ENCODE peak calls at places on chromosomes 4 and X, in ten cellular contexts. R, M, Z, Q, D, G, J, F, B and U are unnamed samples.

GRCh38 chrX:103734125-103734760 is 23.5 kb downstream of the TMEM31 start:
- DNase-seq in G (no peak), D (no peak), Z (no peak), F (no peak), B (no peak), R (peak), Q (no peak), J (no peak), M (no peak), U (peak)

GRCh38 chrX:44343412-44343942 is at the start of gene EFHC2:
- DNase-seq in F (peak), Z (peak), G (peak), Q (peak), M (peak), J (peak), D (peak), R (peak), B (no peak), U (no peak)

GRCh38 chr4:121182296-121182695 is 18.2 kb upstream of the TNIP3 start:
- DNase-seq in G (no peak), Z (no peak), F (no peak), R (peak), J (no peak), B (no peak), D (peak), Q (no peak), M (no peak), U (peak)

GRCh38 chr4:168740686-168741085 is 243.8 kb downstream of the PALLD start:
- DNase-seq in G (no peak), Q (no peak), M (no peak), B (no peak), R (no peak), Z (no peak), J (no peak), F (no peak), D (no peak), U (no peak)

GRCh38 chr4:154084864-154085263 is 296.0 kb upstream of the SFRP2 start:
- DNase-seq in F (no peak), D (no peak), G (no peak), Q (no peak), M (no peak), J (no peak), R (no peak), Z (no peak), B (no peak), U (no peak)

GRCh38 chr4:188107931-188108843 is 1.2 kb downstream of the TRIML2 start:
- DNase-seq in J (no peak), R (peak), M (no peak), G (no peak), Q (no peak), Z (no peak), B (no peak), F (peak), D (no peak), U (peak)

GRCh38 chr4:140112576-140112975 is 41.4 kb downstream of the MAML3 start:
- DNase-seq in M (no peak), D (no peak), R (peak), Q (no peak), G (no peak), B (no peak), J (no peak), Z (no peak), F (no peak), U (no peak)

GRCh38 chr4:23789765-23790164 is 100.1 kb downstream of the PPARGC1A start:
- DNase-seq in Z (no peak), B (peak), Q (peak), F (no peak), D (peak), R (peak), J (no peak), M (no peak), G (peak), U (peak)

GRCh38 chr4:183989471-183989870 is 84.4 kb downstream of the STOX2 start:
- DNase-seq in D (no peak), Z (no peak), M (no peak), F (no peak), R (peak), J (no peak), G (no peak), B (no peak), Q (no peak), U (peak)

GRCh38 chr4:122963222-122963621 is 40.8 kb upstream of the NUDT6 start:
- DNase-seq in M (no peak), D (no peak), Q (no peak), J (no peak), Z (no peak), R (peak), F (no peak), G (no peak), B (no peak), U (peak)

GRCh38 chr4:15525080-15525479 is 55.4 kb downstream of the CC2D2A start:
- DNase-seq in D (no peak), J (no peak), Z (no peak), F (no peak), B (no peak), M (no peak), Q (no peak), R (no peak), G (no peak), U (no peak)

GRCh38 chrX:153805436-153805835 is 11.0 kb downstream of the SSR4 start:
- DNase-seq in M (no peak), R (no peak), J (no peak), Q (no peak), F (no peak), Z (no peak), G (no peak), D (no peak), B (no peak), U (no peak)

GRCh38 chr4:82429728-82430192 is 502 bp downstream of the HNRNPDL start:
- DNase-seq in G (no peak), R (no peak), D (no peak), M (no peak), Z (no peak), J (peak), F (no peak), Q (peak), B (peak), U (no peak)

GRCh38 chrX:15946783-15947550 is 92.4 kb upstream of the AP1S2 start:
- DNase-seq in M (no peak), B (no peak), R (peak), Z (no peak), D (no peak), Q (no peak), G (no peak), F (peak), J (no peak), U (peak)

GRCh38 chr4:33060873-33061542 is 2340.8 kb downstream of the PCDH7 start:
- DNase-seq in D (no peak), B (peak), F (peak), G (no peak), M (peak), Z (no peak), J (no peak), R (peak), Q (no peak), U (peak)

GRCh38 chr4:115850799-115851509 is 737.5 kb upstream of the NDST4 start:
- DNase-seq in M (no peak), J (peak), Z (no peak), B (no peak), D (no peak), G (no peak), Q (no peak), F (no peak), R (no peak), U (no peak)

GRCh38 chr4:159374749-159375535 is 272.1 kb downstream of the RAPGEF2 start:
- DNase-seq in Z (no peak), F (no peak), M (no peak), D (no peak), R (peak), B (no peak), G (no peak), J (no peak), Q (no peak), U (peak)

GRCh38 chr4:72507167-72507566 is 61.9 kb downstream of the ADAMTS3 start:
- DNase-seq in J (no peak), Z (no peak), G (no peak), R (no peak), Q (no peak), M (no peak), D (no peak), B (no peak), F (no peak), U (no peak)

GRCh38 chrX:100593142-100593541 is 8.4 kb downstream of the TNMD start:
- DNase-seq in J (no peak), D (no peak), B (no peak), R (no peak), M (no peak), Q (no peak), F (no peak), Z (no peak), G (no peak), U (peak)

GRCh38 chr4:7362341-7362740 is 72.4 kb downstream of the PSAPL1 start:
- DNase-seq in J (peak), Z (no peak), B (no peak), M (no peak), R (no peak), F (no peak), G (no peak), Q (no peak), D (no peak), U (no peak)

GRCh38 chr4:54651050-54651449 is 6.7 kb upstream of the KIT start:
- DNase-seq in D (no peak), Q (no peak), F (no peak), M (no peak), J (no peak), B (no peak), Z (no peak), G (no peak), R (no peak), U (no peak)

DNA sequence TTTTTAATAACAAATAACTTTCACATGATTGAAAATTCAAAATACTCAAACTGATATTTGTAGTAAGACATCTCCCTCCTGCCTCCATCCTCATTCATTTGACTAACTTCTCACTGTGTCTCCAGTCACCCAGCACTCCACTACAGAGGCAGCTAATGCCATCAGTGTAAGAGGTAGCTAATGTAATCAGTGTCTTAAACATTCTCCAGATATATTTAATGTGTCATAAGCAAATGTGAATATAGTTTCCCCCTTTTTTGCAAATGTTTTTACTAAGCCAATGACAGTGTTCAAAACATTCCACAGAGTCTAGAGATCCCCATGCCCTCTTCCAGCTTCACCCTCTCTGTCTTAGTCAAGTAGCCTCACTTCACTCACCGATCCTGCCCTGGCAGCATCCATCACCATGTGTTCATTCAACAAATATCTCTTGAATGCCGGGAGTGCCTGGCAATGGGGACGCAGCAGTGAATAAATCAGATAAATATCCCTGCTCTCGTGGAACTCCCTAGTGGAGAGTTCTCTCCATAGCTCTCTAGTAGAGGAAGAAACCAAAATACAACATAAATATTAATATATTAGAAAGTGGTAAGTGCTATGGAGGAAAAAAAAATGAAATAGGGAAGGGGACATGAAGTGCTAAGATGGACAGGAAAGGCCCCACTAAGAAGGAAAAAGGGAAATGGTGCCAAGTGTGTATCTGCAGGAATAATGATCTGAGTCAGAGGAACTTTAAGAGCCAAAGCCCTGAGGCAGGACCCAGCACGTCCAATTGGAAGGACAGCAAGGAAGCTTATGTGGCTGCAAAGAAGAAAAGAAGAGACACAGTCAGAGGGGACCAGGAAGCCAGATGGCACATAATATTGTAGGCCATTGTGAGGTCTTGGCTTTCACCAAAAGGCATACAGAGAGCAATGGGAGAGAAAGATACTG is 18.7 kb downstream of the SCFD2 start:
- DNase-seq in R (peak), Q (no peak), J (no peak), F (no peak), Z (no peak), D (no peak), B (no peak), G (no peak), M (no peak), U (peak)
- TF ChIP-seq CTCF in R (peak), Q (no peak), J (no peak), F (no peak), Z (no peak), D (no peak), B (no peak), G (no peak), M (no peak), U (no peak)

GRCh38 chr4:112895785-112896184 is 153.7 kb upstream of the ANK2 start:
- DNase-seq in B (no peak), M (no peak), F (peak), D (no peak), Q (no peak), Z (no peak), J (no peak), G (no peak), R (peak), U (no peak)

GRCh38 chr4:112897548-112897947 is 151.9 kb upstream of the ANK2 start:
- DNase-seq in M (no peak), Z (no peak), R (no peak), Q (no peak), G (no peak), D (no peak), B (no peak), J (no peak), F (no peak), U (no peak)

GRCh38 chr4:112896326-112896892 is 153.0 kb upstream of the ANK2 start:
- DNase-seq in Z (no peak), M (no peak), Q (no peak), R (no peak), D (no peak), G (no peak), J (no peak), B (peak), F (no peak), U (no peak)

GRCh38 chr4:112898357-112899141 is 150.9 kb upstream of the ANK2 start:
- DNase-seq in M (no peak), Q (no peak), F (no peak), B (no peak), J (no peak), G (no peak), D (no peak), Z (no peak), R (peak), U (no peak)

DNA sequence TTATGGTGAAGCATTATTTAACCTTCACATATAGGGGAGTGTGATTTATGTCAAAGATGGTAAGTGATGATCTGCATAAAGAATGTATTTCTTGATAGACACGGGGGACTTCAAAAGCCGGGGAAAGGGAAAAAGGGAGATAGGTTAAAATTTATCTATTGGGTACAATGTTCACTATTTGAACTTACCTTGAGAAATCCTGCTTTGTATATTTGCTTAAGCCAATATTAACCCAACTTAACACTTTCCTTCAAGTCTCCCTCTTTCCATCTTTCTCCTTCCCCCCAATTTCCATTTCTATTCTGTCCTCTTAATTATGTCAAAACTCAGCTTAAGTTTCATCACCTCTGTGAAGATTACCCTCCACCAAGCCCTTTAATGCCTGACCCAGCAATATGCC is 149.0 kb upstream of the ANK2 start:
- DNase-seq in G (no peak), F (no peak), Q (no peak), B (no peak), R (no peak), M (no peak), Z (no peak), J (no peak), D (no peak), U (no peak)
- H3K4me3 ChIP-seq in G (no peak), F (no peak), Q (no peak), B (no peak), R (no peak), M (no peak), Z (no peak), J (no peak), D (no peak), U (no peak)

DNA sequence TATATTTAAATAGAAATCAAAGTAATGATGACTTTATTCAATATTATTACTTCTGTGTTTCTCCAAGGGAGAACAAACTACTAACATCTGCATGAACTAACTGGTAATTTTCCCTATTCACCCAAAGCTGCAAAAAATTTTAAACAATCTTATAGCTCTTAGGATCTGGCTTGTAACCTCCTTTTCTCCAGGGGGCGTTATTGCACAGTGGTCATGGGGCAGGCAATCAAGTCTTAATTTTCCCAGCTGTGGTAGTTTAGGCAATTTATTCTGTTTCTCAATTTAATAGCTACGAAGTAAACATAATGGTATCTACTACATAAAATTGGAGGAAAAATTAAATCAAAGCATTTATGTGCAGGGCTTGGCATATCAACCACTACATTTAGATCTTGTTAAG is 137.5 kb upstream of the GUCY1A1 start:
- DNase-seq in J (no peak), D (no peak), M (no peak), F (peak), R (peak), B (no peak), Q (no peak), Z (no peak), G (no peak), U (peak)
- TF ChIP-seq CTCF in J (no peak), D (no peak), M (peak), F (peak), R (peak), B (no peak), Q (no peak), Z (no peak), G (no peak), U (peak)

GRCh38 chr4:65651031-65651430 is 19.3 kb downstream of the EPHA5 start:
- DNase-seq in B (no peak), G (no peak), F (no peak), Z (no peak), J (no peak), D (no peak), Q (no peak), M (no peak), R (no peak), U (no peak)
- H3K4me3 ChIP-seq in B (no peak), G (no peak), F (no peak), Z (no peak), J (no peak), D (no peak), Q (no peak), M (no peak), R (no peak), U (no peak)

GRCh38 chrX:136487647-136488046 is at the start of gene BRS3:
- DNase-seq in G (no peak), R (no peak), Q (no peak), M (no peak), F (no peak), Z (no peak), J (no peak), D (no peak), B (no peak), U (no peak)
- TF ChIP-seq CTCF in G (no peak), R (no peak), Q (no peak), M (no peak), F (no peak), Z (no peak), J (no peak), D (no peak), B (no peak), U (no peak)